ENCODE peak calls at places on chromosomes 13 and 19, in seven cellular contexts. One of them, this sample, is unnamed.

GRCh38 chr19:2110822-2111221 is 14.1 kb downstream of the IZUMO4 start:
- DNase-seq in stimulated activated naive CD8-positive, alpha-beta T cell treated with anti-CD3 and anti-CD28 coated beads, Interleukin-15, amount 100 ng/mL, for 72 hours: no peak
- DNase-seq in activated naive CD8-positive, alpha-beta T cell treated with anti-CD3 and anti-CD28 coated beads for 36 hours: no peak
- DNase-seq in substantia nigra: no peak
- DNase-seq in HT-29: no peak
- DNase-seq in activated T-helper 1 cell treated with Interleukin-2 at 50 U/mL for 16 hours: no peak
- DNase-seq in heart left ventricle: no peak
- DNase-seq in this sample: no peak

GRCh38 chr13:101190976-101191375 is 225.3 kb downstream of the NALCN start:
- DNase-seq in stimulated activated naive CD8-positive, alpha-beta T cell treated with anti-CD3 and anti-CD28 coated beads, Interleukin-15, amount 100 ng/mL, for 72 hours: no peak
- DNase-seq in substantia nigra: no peak
- DNase-seq in HT-29: no peak
- DNase-seq in activated T-helper 1 cell treated with Interleukin-2 at 50 U/mL for 16 hours: no peak
- DNase-seq in heart left ventricle: no peak
- DNase-seq in activated naive CD8-positive, alpha-beta T cell treated with anti-CD3 and anti-CD28 coated beads for 36 hours: no peak
- DNase-seq in this sample: no peak

GRCh38 chr13:40806241-40806640 is 16.8 kb downstream of the SLC25A15 start:
- DNase-seq in activated naive CD8-positive, alpha-beta T cell treated with anti-CD3 and anti-CD28 coated beads for 36 hours: no peak
- DNase-seq in activated T-helper 1 cell treated with Interleukin-2 at 50 U/mL for 16 hours: no peak
- DNase-seq in stimulated activated naive CD8-positive, alpha-beta T cell treated with anti-CD3 and anti-CD28 coated beads, Interleukin-15, amount 100 ng/mL, for 72 hours: no peak
- DNase-seq in substantia nigra: no peak
- DNase-seq in heart left ventricle: no peak
- DNase-seq in HT-29: no peak
- DNase-seq in this sample: no peak

GRCh38 chr13:110023729-110024645 is 237.6 kb upstream of the IRS2 start:
- DNase-seq in heart left ventricle: peak
- DNase-seq in activated T-helper 1 cell treated with Interleukin-2 at 50 U/mL for 16 hours: no peak
- DNase-seq in HT-29: no peak
- DNase-seq in substantia nigra: no peak
- DNase-seq in stimulated activated naive CD8-positive, alpha-beta T cell treated with anti-CD3 and anti-CD28 coated beads, Interleukin-15, amount 100 ng/mL, for 72 hours: no peak
- DNase-seq in activated naive CD8-positive, alpha-beta T cell treated with anti-CD3 and anti-CD28 coated beads for 36 hours: no peak
- DNase-seq in this sample: no peak

GRCh38 chr13:95221991-95222732 is 79.1 kb downstream of the ABCC4 start:
- DNase-seq in heart left ventricle: no peak
- DNase-seq in HT-29: no peak
- DNase-seq in activated naive CD8-positive, alpha-beta T cell treated with anti-CD3 and anti-CD28 coated beads for 36 hours: no peak
- DNase-seq in stimulated activated naive CD8-positive, alpha-beta T cell treated with anti-CD3 and anti-CD28 coated beads, Interleukin-15, amount 100 ng/mL, for 72 hours: no peak
- DNase-seq in activated T-helper 1 cell treated with Interleukin-2 at 50 U/mL for 16 hours: no peak
- DNase-seq in substantia nigra: no peak
- DNase-seq in this sample: no peak

GRCh38 chr19:4266253-4267000 is 12.6 kb upstream of the SHD start:
- DNase-seq in HT-29: no peak
- DNase-seq in heart left ventricle: no peak
- DNase-seq in substantia nigra: no peak
- DNase-seq in stimulated activated naive CD8-positive, alpha-beta T cell treated with anti-CD3 and anti-CD28 coated beads, Interleukin-15, amount 100 ng/mL, for 72 hours: no peak
- DNase-seq in activated T-helper 1 cell treated with Interleukin-2 at 50 U/mL for 16 hours: no peak
- DNase-seq in activated naive CD8-positive, alpha-beta T cell treated with anti-CD3 and anti-CD28 coated beads for 36 hours: no peak
- DNase-seq in this sample: no peak

GRCh38 chr19:16371540-16371986 is 46.9 kb downstream of the KLF2 start:
- DNase-seq in stimulated activated naive CD8-positive, alpha-beta T cell treated with anti-CD3 and anti-CD28 coated beads, Interleukin-15, amount 100 ng/mL, for 72 hours: peak
- DNase-seq in heart left ventricle: peak
- DNase-seq in activated T-helper 1 cell treated with Interleukin-2 at 50 U/mL for 16 hours: peak
- DNase-seq in activated naive CD8-positive, alpha-beta T cell treated with anti-CD3 and anti-CD28 coated beads for 36 hours: peak
- DNase-seq in HT-29: peak
- DNase-seq in substantia nigra: no peak
- DNase-seq in this sample: peak

GRCh38 chr13:46179576-46180368 is 2.2 kb downstream of the LCP1 start:
- DNase-seq in activated naive CD8-positive, alpha-beta T cell treated with anti-CD3 and anti-CD28 coated beads for 36 hours: peak
- DNase-seq in stimulated activated naive CD8-positive, alpha-beta T cell treated with anti-CD3 and anti-CD28 coated beads, Interleukin-15, amount 100 ng/mL, for 72 hours: peak
- DNase-seq in substantia nigra: no peak
- DNase-seq in heart left ventricle: peak
- DNase-seq in HT-29: no peak
- DNase-seq in activated T-helper 1 cell treated with Interleukin-2 at 50 U/mL for 16 hours: peak
- DNase-seq in this sample: peak

GRCh38 chr19:48950830-48951519 is 3.7 kb upstream of the BAX start:
- DNase-seq in activated naive CD8-positive, alpha-beta T cell treated with anti-CD3 and anti-CD28 coated beads for 36 hours: no peak
- DNase-seq in stimulated activated naive CD8-positive, alpha-beta T cell treated with anti-CD3 and anti-CD28 coated beads, Interleukin-15, amount 100 ng/mL, for 72 hours: no peak
- DNase-seq in substantia nigra: no peak
- DNase-seq in HT-29: no peak
- DNase-seq in heart left ventricle: no peak
- DNase-seq in activated T-helper 1 cell treated with Interleukin-2 at 50 U/mL for 16 hours: no peak
- DNase-seq in this sample: no peak

GRCh38 chr13:25727776-25728175 is 324.0 kb downstream of the SHISA2 start:
- DNase-seq in heart left ventricle: no peak
- DNase-seq in stimulated activated naive CD8-positive, alpha-beta T cell treated with anti-CD3 and anti-CD28 coated beads, Interleukin-15, amount 100 ng/mL, for 72 hours: no peak
- DNase-seq in substantia nigra: no peak
- DNase-seq in activated T-helper 1 cell treated with Interleukin-2 at 50 U/mL for 16 hours: no peak
- DNase-seq in HT-29: no peak
- DNase-seq in activated naive CD8-positive, alpha-beta T cell treated with anti-CD3 and anti-CD28 coated beads for 36 hours: no peak
- DNase-seq in this sample: no peak

GRCh38 chr13:109628251-109628699 is 158.1 kb downstream of the IRS2 start:
- DNase-seq in heart left ventricle: no peak
- DNase-seq in stimulated activated naive CD8-positive, alpha-beta T cell treated with anti-CD3 and anti-CD28 coated beads, Interleukin-15, amount 100 ng/mL, for 72 hours: no peak
- DNase-seq in activated T-helper 1 cell treated with Interleukin-2 at 50 U/mL for 16 hours: no peak
- DNase-seq in activated naive CD8-positive, alpha-beta T cell treated with anti-CD3 and anti-CD28 coated beads for 36 hours: no peak
- DNase-seq in HT-29: no peak
- DNase-seq in substantia nigra: no peak
- DNase-seq in this sample: no peak

GRCh38 chr13:74246398-74246975 is 112.3 kb upstream of the KLF12 start:
- DNase-seq in activated naive CD8-positive, alpha-beta T cell treated with anti-CD3 and anti-CD28 coated beads for 36 hours: peak
- DNase-seq in stimulated activated naive CD8-positive, alpha-beta T cell treated with anti-CD3 and anti-CD28 coated beads, Interleukin-15, amount 100 ng/mL, for 72 hours: peak
- DNase-seq in activated T-helper 1 cell treated with Interleukin-2 at 50 U/mL for 16 hours: no peak
- DNase-seq in heart left ventricle: peak
- DNase-seq in substantia nigra: no peak
- DNase-seq in HT-29: no peak
- DNase-seq in this sample: no peak

GRCh38 chr13:24086642-24087041 is 73.9 kb upstream of the SPATA13 start:
- DNase-seq in activated T-helper 1 cell treated with Interleukin-2 at 50 U/mL for 16 hours: no peak
- DNase-seq in activated naive CD8-positive, alpha-beta T cell treated with anti-CD3 and anti-CD28 coated beads for 36 hours: no peak
- DNase-seq in heart left ventricle: no peak
- DNase-seq in substantia nigra: no peak
- DNase-seq in HT-29: no peak
- DNase-seq in stimulated activated naive CD8-positive, alpha-beta T cell treated with anti-CD3 and anti-CD28 coated beads, Interleukin-15, amount 100 ng/mL, for 72 hours: no peak
- DNase-seq in this sample: no peak

GRCh38 chr19:3515891-3516422 is 9.8 kb downstream of the FZR1 start:
- DNase-seq in heart left ventricle: no peak
- DNase-seq in substantia nigra: no peak
- DNase-seq in stimulated activated naive CD8-positive, alpha-beta T cell treated with anti-CD3 and anti-CD28 coated beads, Interleukin-15, amount 100 ng/mL, for 72 hours: no peak
- DNase-seq in activated naive CD8-positive, alpha-beta T cell treated with anti-CD3 and anti-CD28 coated beads for 36 hours: no peak
- DNase-seq in HT-29: no peak
- DNase-seq in activated T-helper 1 cell treated with Interleukin-2 at 50 U/mL for 16 hours: no peak
- DNase-seq in this sample: no peak

GRCh38 chr13:83831796-83832195 is 50.5 kb downstream of the SLITRK1 start:
- DNase-seq in heart left ventricle: no peak
- DNase-seq in HT-29: no peak
- DNase-seq in activated T-helper 1 cell treated with Interleukin-2 at 50 U/mL for 16 hours: no peak
- DNase-seq in substantia nigra: no peak
- DNase-seq in stimulated activated naive CD8-positive, alpha-beta T cell treated with anti-CD3 and anti-CD28 coated beads, Interleukin-15, amount 100 ng/mL, for 72 hours: no peak
- DNase-seq in activated naive CD8-positive, alpha-beta T cell treated with anti-CD3 and anti-CD28 coated beads for 36 hours: no peak
- DNase-seq in this sample: no peak

GRCh38 chr13:33806470-33807248 is 11.3 kb upstream of the RFC3 start:
- DNase-seq in substantia nigra: no peak
- DNase-seq in heart left ventricle: no peak
- DNase-seq in activated naive CD8-positive, alpha-beta T cell treated with anti-CD3 and anti-CD28 coated beads for 36 hours: no peak
- DNase-seq in stimulated activated naive CD8-positive, alpha-beta T cell treated with anti-CD3 and anti-CD28 coated beads, Interleukin-15, amount 100 ng/mL, for 72 hours: no peak
- DNase-seq in activated T-helper 1 cell treated with Interleukin-2 at 50 U/mL for 16 hours: no peak
- DNase-seq in HT-29: no peak
- DNase-seq in this sample: no peak

GRCh38 chr13:112657850-112658445 is 31.9 kb upstream of the ATP11A start:
- DNase-seq in activated naive CD8-positive, alpha-beta T cell treated with anti-CD3 and anti-CD28 coated beads for 36 hours: no peak
- DNase-seq in substantia nigra: no peak
- DNase-seq in stimulated activated naive CD8-positive, alpha-beta T cell treated with anti-CD3 and anti-CD28 coated beads, Interleukin-15, amount 100 ng/mL, for 72 hours: no peak
- DNase-seq in HT-29: no peak
- DNase-seq in heart left ventricle: no peak
- DNase-seq in activated T-helper 1 cell treated with Interleukin-2 at 50 U/mL for 16 hours: no peak
- DNase-seq in this sample: no peak

GRCh38 chr13:39765801-39766463 is 110.5 kb downstream of the COG6 start:
- DNase-seq in HT-29: peak
- DNase-seq in stimulated activated naive CD8-positive, alpha-beta T cell treated with anti-CD3 and anti-CD28 coated beads, Interleukin-15, amount 100 ng/mL, for 72 hours: peak
- DNase-seq in activated naive CD8-positive, alpha-beta T cell treated with anti-CD3 and anti-CD28 coated beads for 36 hours: peak
- DNase-seq in activated T-helper 1 cell treated with Interleukin-2 at 50 U/mL for 16 hours: no peak
- DNase-seq in heart left ventricle: peak
- DNase-seq in substantia nigra: peak
- DNase-seq in this sample: no peak

GRCh38 chr19:3403489-3404323 is 37.3 kb downstream of the NFIC start:
- DNase-seq in activated T-helper 1 cell treated with Interleukin-2 at 50 U/mL for 16 hours: no peak
- DNase-seq in HT-29: no peak
- DNase-seq in substantia nigra: peak
- DNase-seq in heart left ventricle: peak
- DNase-seq in stimulated activated naive CD8-positive, alpha-beta T cell treated with anti-CD3 and anti-CD28 coated beads, Interleukin-15, amount 100 ng/mL, for 72 hours: no peak
- DNase-seq in activated naive CD8-positive, alpha-beta T cell treated with anti-CD3 and anti-CD28 coated beads for 36 hours: no peak
- DNase-seq in this sample: peak

GRCh38 chr13:31588331-31588730 is 151.0 kb upstream of the RXFP2 start:
- DNase-seq in stimulated activated naive CD8-positive, alpha-beta T cell treated with anti-CD3 and anti-CD28 coated beads, Interleukin-15, amount 100 ng/mL, for 72 hours: no peak
- DNase-seq in HT-29: peak
- DNase-seq in heart left ventricle: no peak
- DNase-seq in substantia nigra: no peak
- DNase-seq in activated T-helper 1 cell treated with Interleukin-2 at 50 U/mL for 16 hours: no peak
- DNase-seq in activated naive CD8-positive, alpha-beta T cell treated with anti-CD3 and anti-CD28 coated beads for 36 hours: no peak
- DNase-seq in this sample: no peak

GRCh38 chr13:90943961-90944360 is 403.5 kb upstream of the MIR17HG start:
- DNase-seq in substantia nigra: no peak
- DNase-seq in stimulated activated naive CD8-positive, alpha-beta T cell treated with anti-CD3 and anti-CD28 coated beads, Interleukin-15, amount 100 ng/mL, for 72 hours: no peak
- DNase-seq in HT-29: no peak
- DNase-seq in heart left ventricle: no peak
- DNase-seq in activated naive CD8-positive, alpha-beta T cell treated with anti-CD3 and anti-CD28 coated beads for 36 hours: no peak
- DNase-seq in activated T-helper 1 cell treated with Interleukin-2 at 50 U/mL for 16 hours: no peak
- DNase-seq in this sample: no peak

GRCh38 chr13:74270018-74270417 is 135.8 kb upstream of the KLF12 start:
- DNase-seq in activated T-helper 1 cell treated with Interleukin-2 at 50 U/mL for 16 hours: no peak
- DNase-seq in stimulated activated naive CD8-positive, alpha-beta T cell treated with anti-CD3 and anti-CD28 coated beads, Interleukin-15, amount 100 ng/mL, for 72 hours: no peak
- DNase-seq in activated naive CD8-positive, alpha-beta T cell treated with anti-CD3 and anti-CD28 coated beads for 36 hours: no peak
- DNase-seq in HT-29: peak
- DNase-seq in substantia nigra: no peak
- DNase-seq in heart left ventricle: no peak
- DNase-seq in this sample: no peak

GRCh38 chr13:30373727-30374126 is 48.6 kb upstream of the UBE2L5 start:
- DNase-seq in stimulated activated naive CD8-positive, alpha-beta T cell treated with anti-CD3 and anti-CD28 coated beads, Interleukin-15, amount 100 ng/mL, for 72 hours: no peak
- DNase-seq in heart left ventricle: no peak
- DNase-seq in activated T-helper 1 cell treated with Interleukin-2 at 50 U/mL for 16 hours: no peak
- DNase-seq in activated naive CD8-positive, alpha-beta T cell treated with anti-CD3 and anti-CD28 coated beads for 36 hours: no peak
- DNase-seq in HT-29: no peak
- DNase-seq in substantia nigra: no peak
- DNase-seq in this sample: no peak

GRCh38 chr19:19064098-19064722 is 416 bp downstream of the SLC25A42 start:
- DNase-seq in activated naive CD8-positive, alpha-beta T cell treated with anti-CD3 and anti-CD28 coated beads for 36 hours: no peak
- DNase-seq in substantia nigra: no peak
- DNase-seq in HT-29: no peak
- DNase-seq in activated T-helper 1 cell treated with Interleukin-2 at 50 U/mL for 16 hours: no peak
- DNase-seq in stimulated activated naive CD8-positive, alpha-beta T cell treated with anti-CD3 and anti-CD28 coated beads, Interleukin-15, amount 100 ng/mL, for 72 hours: no peak
- DNase-seq in heart left ventricle: peak
- DNase-seq in this sample: no peak

GRCh38 chr19:18804139-18804601 is 13.1 kb upstream of the COMP start:
- DNase-seq in activated T-helper 1 cell treated with Interleukin-2 at 50 U/mL for 16 hours: no peak
- DNase-seq in activated naive CD8-positive, alpha-beta T cell treated with anti-CD3 and anti-CD28 coated beads for 36 hours: no peak
- DNase-seq in substantia nigra: no peak
- DNase-seq in heart left ventricle: no peak
- DNase-seq in stimulated activated naive CD8-positive, alpha-beta T cell treated with anti-CD3 and anti-CD28 coated beads, Interleukin-15, amount 100 ng/mL, for 72 hours: no peak
- DNase-seq in HT-29: no peak
- DNase-seq in this sample: no peak

GRCh38 chr13:96782186-96782585 is 212.1 kb downstream of the OXGR1 start:
- DNase-seq in activated T-helper 1 cell treated with Interleukin-2 at 50 U/mL for 16 hours: no peak
- DNase-seq in activated naive CD8-positive, alpha-beta T cell treated with anti-CD3 and anti-CD28 coated beads for 36 hours: no peak
- DNase-seq in substantia nigra: no peak
- DNase-seq in stimulated activated naive CD8-positive, alpha-beta T cell treated with anti-CD3 and anti-CD28 coated beads, Interleukin-15, amount 100 ng/mL, for 72 hours: no peak
- DNase-seq in heart left ventricle: no peak
- DNase-seq in HT-29: no peak
- DNase-seq in this sample: no peak

GRCh38 chr19:8212212-8212611 is 3.0 kb downstream of the CERS4 start:
- DNase-seq in activated T-helper 1 cell treated with Interleukin-2 at 50 U/mL for 16 hours: no peak
- DNase-seq in heart left ventricle: no peak
- DNase-seq in stimulated activated naive CD8-positive, alpha-beta T cell treated with anti-CD3 and anti-CD28 coated beads, Interleukin-15, amount 100 ng/mL, for 72 hours: no peak
- DNase-seq in substantia nigra: no peak
- DNase-seq in activated naive CD8-positive, alpha-beta T cell treated with anti-CD3 and anti-CD28 coated beads for 36 hours: no peak
- DNase-seq in HT-29: no peak
- DNase-seq in this sample: no peak

GRCh38 chr19:13076320-13076719 is 26.3 kb downstream of the LYL1 start:
- DNase-seq in HT-29: no peak
- DNase-seq in heart left ventricle: no peak
- DNase-seq in activated naive CD8-positive, alpha-beta T cell treated with anti-CD3 and anti-CD28 coated beads for 36 hours: no peak
- DNase-seq in substantia nigra: no peak
- DNase-seq in activated T-helper 1 cell treated with Interleukin-2 at 50 U/mL for 16 hours: no peak
- DNase-seq in stimulated activated naive CD8-positive, alpha-beta T cell treated with anti-CD3 and anti-CD28 coated beads, Interleukin-15, amount 100 ng/mL, for 72 hours: no peak
- DNase-seq in this sample: no peak

GRCh38 chr13:36275190-36276002 is 22.2 kb downstream of the CCDC169 start:
- DNase-seq in substantia nigra: no peak
- DNase-seq in stimulated activated naive CD8-positive, alpha-beta T cell treated with anti-CD3 and anti-CD28 coated beads, Interleukin-15, amount 100 ng/mL, for 72 hours: no peak
- DNase-seq in HT-29: peak
- DNase-seq in activated naive CD8-positive, alpha-beta T cell treated with anti-CD3 and anti-CD28 coated beads for 36 hours: no peak
- DNase-seq in activated T-helper 1 cell treated with Interleukin-2 at 50 U/mL for 16 hours: no peak
- DNase-seq in heart left ventricle: no peak
- DNase-seq in this sample: no peak

GRCh38 chr13:84662503-84662902 is 780.2 kb upstream of the SLITRK1 start:
- DNase-seq in substantia nigra: no peak
- DNase-seq in stimulated activated naive CD8-positive, alpha-beta T cell treated with anti-CD3 and anti-CD28 coated beads, Interleukin-15, amount 100 ng/mL, for 72 hours: no peak
- DNase-seq in heart left ventricle: no peak
- DNase-seq in activated naive CD8-positive, alpha-beta T cell treated with anti-CD3 and anti-CD28 coated beads for 36 hours: no peak
- DNase-seq in HT-29: no peak
- DNase-seq in activated T-helper 1 cell treated with Interleukin-2 at 50 U/mL for 16 hours: no peak
- DNase-seq in this sample: no peak

GRCh38 chr13:26213345-26213744 is 8.8 kb downstream of the RNF6 start:
- DNase-seq in stimulated activated naive CD8-positive, alpha-beta T cell treated with anti-CD3 and anti-CD28 coated beads, Interleukin-15, amount 100 ng/mL, for 72 hours: no peak
- DNase-seq in activated naive CD8-positive, alpha-beta T cell treated with anti-CD3 and anti-CD28 coated beads for 36 hours: no peak
- DNase-seq in HT-29: no peak
- DNase-seq in heart left ventricle: no peak
- DNase-seq in activated T-helper 1 cell treated with Interleukin-2 at 50 U/mL for 16 hours: no peak
- DNase-seq in substantia nigra: no peak
- DNase-seq in this sample: no peak

GRCh38 chr13:20274466-20274865 is 42.3 kb upstream of the GJB6 start:
- DNase-seq in heart left ventricle: no peak
- DNase-seq in HT-29: peak
- DNase-seq in substantia nigra: no peak
- DNase-seq in stimulated activated naive CD8-positive, alpha-beta T cell treated with anti-CD3 and anti-CD28 coated beads, Interleukin-15, amount 100 ng/mL, for 72 hours: no peak
- DNase-seq in activated naive CD8-positive, alpha-beta T cell treated with anti-CD3 and anti-CD28 coated beads for 36 hours: no peak
- DNase-seq in activated T-helper 1 cell treated with Interleukin-2 at 50 U/mL for 16 hours: no peak
- DNase-seq in this sample: no peak

GRCh38 chr19:17944301-17944700 is 11.5 kb downstream of the CCDC124 start:
- DNase-seq in heart left ventricle: no peak
- DNase-seq in HT-29: no peak
- DNase-seq in stimulated activated naive CD8-positive, alpha-beta T cell treated with anti-CD3 and anti-CD28 coated beads, Interleukin-15, amount 100 ng/mL, for 72 hours: no peak
- DNase-seq in activated T-helper 1 cell treated with Interleukin-2 at 50 U/mL for 16 hours: no peak
- DNase-seq in activated naive CD8-positive, alpha-beta T cell treated with anti-CD3 and anti-CD28 coated beads for 36 hours: no peak
- DNase-seq in substantia nigra: no peak
- DNase-seq in this sample: no peak

This sample was measured in cardiac septum.